ENCODE peak calls at places on chromosomes 6 and 20, in four cellular contexts. Z is PC-9, I is neural progenitor cell, U is GM23248. X is an unnamed sample.

GRCh38 chr20:2984956-2985661 is 58.3 kb upstream of the GNRH2 start:
- DNase-seq in U (peak; percentile 83), I (no peak), Z (no peak), X (peak; percentile 71)

GRCh38 chr6:11947063-11947462 is 65.0 kb upstream of the HIVEP1 start:
- DNase-seq in I (peak; percentile 21), U (no peak), Z (no peak), X (no peak)

GRCh38 chr6:39724787-39725631 is at the start of gene KIF6:
- DNase-seq in U (peak; percentile 97), Z (peak; percentile 10), I (peak; percentile 98), X (peak; percentile 78)

GRCh38 chr6:10587694-10588392 is 66.7 kb downstream of the GCNT2 start:
- DNase-seq in Z (no peak), I (no peak), U (no peak), X (no peak)

GRCh38 chr20:43731469-43731868 is 4.7 kb upstream of the GTSF1L start:
- DNase-seq in I (no peak), U (peak; percentile 72), Z (no peak), X (no peak)

GRCh38 chr6:41578714-41579610 is 32.8 kb downstream of the FOXP4 start:
- DNase-seq in I (peak; percentile 91), Z (no peak), U (no peak), X (no peak)

GRCh38 chr6:36025260-36025931 is 955 bp upstream of the SLC26A8 start:
- DNase-seq in U (peak; percentile 66), I (no peak), Z (no peak), X (no peak)

GRCh38 chr20:64041040-64041780 is 5.2 kb downstream of the C20orf204 start:
- DNase-seq in U (no peak), Z (no peak), I (no peak), X (no peak)

GRCh38 chr6:150877928-150878327 is 12.4 kb downstream of the MTHFD1L start:
- DNase-seq in I (no peak), U (no peak), Z (no peak), X (no peak)

GRCh38 chr6:160162167-160162566 is 40.6 kb downstream of the SLC22A1 start:
- DNase-seq in Z (no peak), U (no peak), I (no peak), X (no peak)

GRCh38 chr6:166439366-166440091 is 56.8 kb upstream of the MPC1 start:
- DNase-seq in I (no peak), U (no peak), Z (no peak), X (no peak)

GRCh38 chr6:79861023-79861422 is 86.3 kb downstream of the ELOVL4 start:
- DNase-seq in U (no peak), Z (no peak), I (peak; percentile 12), X (no peak)
- TF ChIP-seq EZH2 in U (no peak), Z (no peak), I (no peak), X (no peak)

GRCh38 chr20:25605146-25605545 is 18.7 kb downstream of the NANP start:
- DNase-seq in U (peak; percentile 26), Z (no peak), I (no peak), X (no peak)
- H3K79me2 ChIP-seq in U (no peaks in the 10 kb centered on the region), Z (no peaks in the 10 kb centered on the region), I (no peaks in the 10 kb centered on the region), X (no peaks in the 10 kb centered on the region)

GRCh38 chr6:138455746-138456392 is 43.4 kb downstream of the NHSL1 start:
- DNase-seq in I (no peak), Z (peak; percentile 17), U (peak; percentile 55), X (peak; percentile 97)

GRCh38 chr6:138456393-138456775 is 42.9 kb downstream of the NHSL1 start:
- DNase-seq in Z (no peak), I (no peak), U (no peak), X (peak; percentile 20)

GRCh38 chr6:138450445-138450844 is 46.4 kb downstream of the HEBP2 start:
- DNase-seq in U (no peak), Z (no peak), I (no peak), X (no peak)

GRCh38 chr6:138451043-138451442 is 47.0 kb downstream of the HEBP2 start:
- DNase-seq in U (no peak), Z (no peak), I (no peak), X (no peak)

DNA sequence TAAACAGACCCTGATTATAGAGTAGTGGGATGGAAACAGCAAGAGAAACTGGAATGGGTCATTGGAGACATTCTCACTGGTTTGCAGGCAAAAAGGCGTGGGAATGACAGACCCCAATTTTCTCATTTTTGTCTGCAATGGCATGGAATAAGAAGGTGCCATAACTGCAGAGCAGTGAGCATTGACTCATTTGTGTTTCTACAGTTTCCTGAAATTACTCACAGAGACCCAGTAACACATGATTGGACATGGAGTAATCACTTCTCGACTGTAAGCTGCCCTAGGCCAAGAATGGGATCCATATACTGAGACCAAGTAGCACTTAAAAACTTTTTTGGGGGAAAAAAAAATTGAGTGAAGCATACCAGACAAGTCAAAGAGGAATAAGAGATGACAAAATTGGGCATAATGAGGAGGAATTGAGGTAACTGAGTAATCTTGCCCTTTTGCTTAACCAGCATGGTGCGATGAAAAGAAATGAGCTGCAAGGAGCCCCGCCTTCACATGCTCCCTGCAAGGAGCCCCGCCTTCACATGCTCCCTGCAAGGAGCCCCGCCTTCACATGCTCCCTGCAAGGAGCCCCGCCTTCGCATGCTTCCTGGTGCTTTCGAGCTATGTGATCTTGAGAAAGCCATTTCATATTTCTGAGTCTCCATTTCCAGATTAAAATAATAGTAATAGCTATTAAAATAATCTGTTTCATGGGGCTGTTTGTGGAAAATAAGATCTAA is 44.2 kb downstream of the NHSL1 start:
- DNase-seq in Z (peak; percentile 23), I (no peak), U (peak; percentile 32), X (peak; percentile 80)
- TF ChIP-seq EZH2 in Z (no peak), I (no peak), U (no peak), X (no peak)

GRCh38 chr6:121437861-121438651 is 2.6 kb downstream of the GJA1 start:
- DNase-seq in I (peak; percentile 78), U (peak; percentile 77), Z (peak; percentile 2), X (peak; percentile 82)

GRCh38 chr6:121443953-121444590 is 8.6 kb downstream of the GJA1 start:
- DNase-seq in U (peak; percentile 49), I (no peak), Z (no peak), X (no peak)

GRCh38 chr6:121442591-121442990 is 7.1 kb downstream of the GJA1 start:
- DNase-seq in Z (no peak), I (peak; percentile 5), U (peak; percentile 40), X (no peak)

GRCh38 chr6:121439456-121440250 is 4.2 kb downstream of the GJA1 start:
- DNase-seq in I (peak; percentile 15), Z (no peak), U (peak; percentile 16), X (no peak)

DNA sequence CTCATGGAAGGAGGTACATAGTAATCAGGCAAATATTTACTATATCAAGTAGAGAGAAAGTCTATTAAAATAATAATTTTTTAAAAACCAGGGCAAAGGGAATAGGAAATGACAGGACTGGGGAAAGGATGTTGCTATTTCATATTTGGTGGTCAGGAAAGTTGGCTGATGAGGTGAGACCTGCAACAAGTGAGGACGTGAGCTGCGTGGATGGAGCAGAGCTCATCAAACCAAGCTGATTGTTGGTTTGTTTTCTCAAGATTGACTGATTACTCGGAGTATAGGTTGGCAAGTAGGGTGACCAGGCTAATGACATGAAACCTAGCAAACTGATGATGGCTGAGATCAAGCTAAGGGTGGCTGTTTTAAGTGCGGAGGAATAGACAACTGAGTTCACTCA is 6.0 kb downstream of the GJA1 start:
- DNase-seq in I (no peak), Z (no peak), U (no peak), X (no peak)
- H3K79me2 ChIP-seq in I (peaks cover 100% of the 10 kb centered on the region), Z (no peaks in the 10 kb centered on the region), U (peaks cover 100% of the 10 kb centered on the region), X (peaks cover 89% of the 10 kb centered on the region)

GRCh38 chr20:59575653-59576052 is 28.7 kb upstream of the PHACTR3 start:
- DNase-seq in U (no peak), Z (no peak), I (no peak), X (no peak)

GRCh38 chr20:59577037-59577808 is 27.1 kb upstream of the PHACTR3 start:
- DNase-seq in I (peak; percentile 27), U (no peak), Z (no peak), X (no peak)

GRCh38 chr20:59577809-59578601 is 26.3 kb upstream of the PHACTR3 start:
- DNase-seq in I (no peak), Z (no peak), U (no peak), X (no peak)

GRCh38 chr20:59574308-59574707 is 30.0 kb upstream of the PHACTR3 start:
- DNase-seq in U (no peak), I (no peak), Z (no peak), X (no peak)

GRCh38 chr20:59576216-59576953 is 28.0 kb upstream of the PHACTR3 start:
- DNase-seq in Z (no peak), I (no peak), U (no peak), X (no peak)
- TF ChIP-seq EZH2 in Z (no peak), I (no peak), U (no peak), X (no peak)

GRCh38 chr6:119024111-119024510 is 54.4 kb downstream of the FAM184A start:
- DNase-seq in I (peak; percentile 59), Z (no peak), U (no peak), X (no peak)

GRCh38 chr6:119028106-119028505 is 50.4 kb downstream of the FAM184A start:
- DNase-seq in I (peak; percentile 61), Z (no peak), U (no peak), X (no peak)

GRCh38 chr6:119026822-119027221 is 51.6 kb downstream of the FAM184A start:
- DNase-seq in U (no peak), I (no peak), Z (no peak), X (no peak)

GRCh38 chr6:119027465-119027864 is 51.0 kb downstream of the FAM184A start:
- DNase-seq in U (no peak), Z (no peak), I (no peak), X (no peak)

DNA sequence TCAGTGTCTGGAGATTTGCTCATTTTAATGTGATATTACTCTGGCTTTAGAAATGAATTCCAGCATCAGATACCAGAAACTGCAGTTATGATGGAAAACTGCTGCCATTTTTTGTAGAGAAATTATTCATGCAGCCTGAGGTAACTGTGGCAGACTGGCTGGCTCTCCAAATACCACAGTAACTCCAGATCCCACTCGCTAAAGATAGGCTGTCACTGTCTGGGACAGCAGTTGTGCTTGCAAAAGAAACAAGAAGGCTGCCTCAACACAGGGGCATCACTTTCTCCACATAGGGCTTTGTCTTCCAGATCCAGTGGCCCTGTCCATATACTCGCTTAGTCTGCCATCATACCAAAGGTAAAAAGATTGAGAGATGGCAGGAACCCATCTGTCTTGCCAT is 52.7 kb downstream of the FAM184A start:
- DNase-seq in Z (no peak), I (no peak), U (no peak), X (no peak)
- H3K79me2 ChIP-seq in Z (no peaks in the 10 kb centered on the region), I (no peaks in the 10 kb centered on the region), U (no peaks in the 10 kb centered on the region), X (no peaks in the 10 kb centered on the region)

GRCh38 chr6:20220345-20220744 is 8.1 kb upstream of the MBOAT1 start:
- DNase-seq in Z (no peak), I (no peak), U (no peak), X (no peak)
- TF ChIP-seq EZH2 in Z (no peak), I (no peak), U (no peak), X (no peak)

X was measured in mammary epithelial cell.